ENCODE peak calls at places on chromosomes 6 and 20, in four cellular contexts. O, S, U and Q are unnamed samples.

GRCh38 chr20:58903636-58904035 is 51.1 kb downstream of the GNAS start:
- DNase-seq in O (no peak), S (no peak), U (no peak), Q (no peak)

GRCh38 chr6:149924206-149924932 is 1.4 kb upstream of the RAET1G start:
- DNase-seq in O (no peak), S (no peak), U (no peak), Q (no peak)

GRCh38 chr6:112990971-112991370 is 643.8 kb downstream of the RFPL4B start:
- DNase-seq in O (no peak), S (peak), U (no peak), Q (no peak)

GRCh38 chr6:79947191-79948173 is at the start of gene ELOVL4:
- DNase-seq in O (peak), S (peak), U (peak), Q (peak)

GRCh38 chr20:57251344-57251743 is 15.1 kb downstream of the BMP7 start:
- DNase-seq in O (no peak), S (no peak), U (no peak), Q (no peak)

GRCh38 chr20:63697357-63697867 is 960 bp downstream of the TNFRSF6B start:
- DNase-seq in O (peak), S (no peak), U (no peak), Q (no peak)

GRCh38 chr6:108914235-108915022 is 66.2 kb downstream of the ARMC2 start:
- DNase-seq in O (no peak), S (peak), U (peak), Q (peak)

GRCh38 chr6:29892696-29893095 is 49.6 kb upstream of the HLA-A start:
- DNase-seq in O (no peak), S (no peak), U (no peak), Q (no peak)

GRCh38 chr6:100186552-100186951 is 192.5 kb upstream of the MCHR2 start:
- DNase-seq in O (no peak), S (no peak), U (no peak), Q (no peak)

GRCh38 chr20:13784271-13784892 is 337 bp downstream of the ESF1 start:
- DNase-seq in O (no peak), S (no peak), U (no peak), Q (no peak)
- TF ChIP-seq CTCF in O (no peak), S (no peak), U (no peak), Q (no peak)

DNA sequence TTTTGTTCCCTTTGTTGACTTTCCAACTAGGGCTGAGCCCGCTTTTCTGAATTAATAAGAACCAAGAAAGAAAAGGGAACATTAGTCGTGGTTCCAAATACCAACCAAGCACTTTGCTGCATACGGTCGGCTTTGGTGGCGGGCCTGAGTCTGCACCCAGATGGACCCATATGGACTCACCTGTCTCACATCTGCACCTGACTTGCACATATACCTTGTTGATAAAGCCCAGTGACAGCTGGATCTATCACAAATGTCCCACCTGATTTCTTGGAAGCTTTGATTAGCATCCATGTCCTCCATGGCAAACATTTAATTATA is 39.0 kb downstream of the TPD52L1 start:
- DNase-seq in O (no peak), S (no peak), U (no peak), Q (no peak)
- TF ChIP-seq CTCF in O (no peak), S (no peak), U (peak), Q (peak)

GRCh38 chr6:21164768-21165326 is 428.7 kb upstream of the SOX4 start:
- DNase-seq in O (no peak), S (no peak), U (no peak), Q (no peak)

GRCh38 chr6:21163838-21164180 is 429.7 kb upstream of the SOX4 start:
- DNase-seq in O (no peak), S (no peak), U (no peak), Q (no peak)

GRCh38 chr6:21166754-21167153 is 426.8 kb upstream of the SOX4 start:
- DNase-seq in O (no peak), S (no peak), U (no peak), Q (no peak)

GRCh38 chr6:21159465-21159864 is 434.1 kb upstream of the SOX4 start:
- DNase-seq in O (no peak), S (no peak), U (no peak), Q (no peak)

GRCh38 chr6:21163110-21163837 is 430.3 kb upstream of the SOX4 start:
- DNase-seq in O (no peak), S (peak), U (no peak), Q (no peak)
- TF ChIP-seq CTCF in O (no peak), S (no peak), U (no peak), Q (no peak)

GRCh38 chr6:16286151-16286522 is 47.8 kb downstream of the GMPR start:
- DNase-seq in O (no peak), S (no peak), U (peak), Q (peak)
- TF ChIP-seq CTCF in O (peak), S (peak), U (no peak), Q (peak)

GRCh38 chr6:43767553-43768505 is 2.2 kb upstream of the VEGFA start:
- DNase-seq in O (peak), S (no peak), U (no peak), Q (no peak)

GRCh38 chr6:43768506-43768860 is 1.5 kb upstream of the VEGFA start:
- DNase-seq in O (peak), S (no peak), U (no peak), Q (no peak)

GRCh38 chr6:43769526-43770416 is at the start of gene VEGFA:
- DNase-seq in O (peak), S (peak), U (peak), Q (peak)

GRCh38 chr6:43770417-43771209 is 602 bp downstream of the VEGFA start:
- DNase-seq in O (peak), S (no peak), U (peak), Q (peak)

DNA sequence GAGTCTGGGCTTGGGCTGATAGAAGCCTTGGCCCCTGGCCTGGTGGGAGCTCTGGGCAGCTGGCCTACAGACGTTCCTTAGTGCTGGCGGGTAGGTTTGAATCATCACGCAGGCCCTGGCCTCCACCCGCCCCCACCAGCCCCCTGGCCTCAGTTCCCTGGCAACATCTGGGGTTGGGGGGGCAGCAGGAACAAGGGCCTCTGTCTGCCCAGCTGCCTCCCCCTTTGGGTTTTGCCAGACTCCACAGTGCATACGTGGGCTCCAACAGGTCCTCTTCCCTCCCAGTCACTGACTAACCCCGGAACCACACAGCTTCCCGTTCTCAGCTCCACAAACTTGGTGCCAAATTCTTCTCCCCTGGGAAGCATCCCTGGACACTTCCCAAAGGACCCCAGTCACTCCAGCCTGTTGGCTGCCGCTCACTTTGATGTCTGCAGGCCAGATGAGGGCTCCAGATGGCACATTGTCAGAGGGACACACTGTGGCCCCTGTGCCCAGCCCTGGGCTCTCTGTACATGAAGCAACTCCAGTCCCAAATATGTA is 957 bp upstream of the VEGFA start:
- DNase-seq in O (peak), S (peak), U (no peak), Q (no peak)
- TF ChIP-seq CTCF in O (no peak), S (no peak), U (no peak), Q (no peak)

GRCh38 chr6:2817778-2818443 is 23.8 kb downstream of the SERPINB1 start:
- DNase-seq in O (no peak), S (no peak), U (no peak), Q (no peak)

GRCh38 chr6:2821554-2821953 is 20.1 kb downstream of the SERPINB1 start:
- DNase-seq in O (no peak), S (no peak), U (no peak), Q (no peak)

GRCh38 chr6:2818593-2818992 is 23.1 kb downstream of the SERPINB1 start:
- DNase-seq in O (no peak), S (no peak), U (no peak), Q (no peak)

GRCh38 chr6:2819891-2820814 is 21.5 kb downstream of the SERPINB1 start:
- DNase-seq in O (no peak), S (no peak), U (no peak), Q (no peak)

DNA sequence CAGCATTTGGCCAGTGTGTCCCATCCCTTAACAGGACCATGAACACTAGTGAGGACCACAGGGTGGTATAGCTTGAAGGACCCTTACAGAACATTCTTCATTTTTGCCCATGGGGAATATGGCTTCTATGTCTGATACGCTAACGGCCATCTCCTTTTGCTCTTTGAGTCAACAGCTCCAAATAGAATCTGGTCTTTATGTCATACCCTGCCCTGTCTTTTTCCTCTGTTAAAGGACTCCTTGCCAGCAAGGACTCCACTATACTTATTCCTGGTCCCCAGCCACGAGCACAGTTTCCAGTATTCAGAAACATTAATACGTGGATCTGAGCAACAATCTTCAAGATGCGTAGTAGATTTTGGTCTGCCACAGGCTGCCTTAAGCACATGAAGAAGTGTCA is 22.5 kb downstream of the SERPINB1 start:
- DNase-seq in O (no peak), S (no peak), U (no peak), Q (no peak)
- TF ChIP-seq CTCF in O (no peak), S (no peak), U (no peak), Q (no peak)

GRCh38 chr6:63353282-63353630 is 33.5 kb upstream of the LGSN start:
- DNase-seq in O (no peak), S (no peak), U (no peak), Q (no peak)
- TF ChIP-seq CTCF in O (no peak), S (no peak), U (no peak), Q (no peak)

GRCh38 chr20:20832715-20833114 is 120.3 kb upstream of the RALGAPA2 start:
- DNase-seq in O (no peak), S (no peak), U (no peak), Q (no peak)
- TF ChIP-seq CTCF in O (no peak), S (no peak), U (no peak), Q (no peak)